ENCODE peak calls at places on chromosome 1, in eight cellular contexts. G is lower lobe of right lung, R is mammary epithelial cell, X is pancreas, M is neural progenitor cell, L is PC-3, N is heart right ventricle, B is bronchial epithelial cell. P is an unnamed sample.

GRCh38 chr1:178774263-178774662 is 49.2 kb downstream of the RALGPS2 start:
- DNase-seq in G (no peak), R (no peak), X (no peak), M (no peak), L (peak; percentile 46), N (no peak), B (peak; percentile 20), P (no peak)

GRCh38 chr1:199357591-199357990 is 669.9 kb upstream of the NR5A2 start:
- DNase-seq in G (no peak), R (no peak), X (no peak), M (no peak), L (no peak), N (no peak), B (no peak), P (no peak)

GRCh38 chr1:100606438-100606837 is 68.5 kb downstream of the GPR88 start:
- DNase-seq in G (no peak), R (peak; percentile 51), X (no peak), M (peak; percentile 58), L (peak; percentile 76), N (peak; percentile 18), B (peak; percentile 51), P (no peak)

GRCh38 chr1:12144969-12145368 is 21.8 kb upstream of the TNFRSF1B start:
- DNase-seq in G (no peak), R (no peak), X (peak; percentile 17), M (no peak), L (no peak), N (no peak), B (no peak), P (no peak)

GRCh38 chr1:29991025-29991424 is 732.4 kb downstream of the MATN1 start:
- DNase-seq in G (no peak), R (peak; percentile 12), X (no peak), M (peak; percentile 64), L (no peak), N (peak; percentile 27), B (no peak), P (no peak)

GRCh38 chr1:3066250-3066711 is 2.7 kb upstream of the PRDM16 start:
- DNase-seq in G (peak; percentile 81), R (no peak), X (peak; percentile 95), M (peak; percentile 68), L (peak; percentile 16), N (peak; percentile 71), B (no peak), P (peak; percentile 64)

GRCh38 chr1:215875236-215875635 is 308.1 kb downstream of the KCTD3 start:
- DNase-seq in G (no peak), R (no peak), X (no peak), M (no peak), L (no peak), N (no peak), B (no peak), P (no peak)

GRCh38 chr1:19110266-19110927 is 99.7 kb downstream of the UBR4 start:
- DNase-seq in G (no peak), R (no peak), X (no peak), M (no peak), L (no peak), N (no peak), B (no peak), P (no peak)

GRCh38 chr1:156684227-156684782 is 7.1 kb upstream of the NES start:
- DNase-seq in G (no peak), R (peak; percentile 96), X (peak; percentile 6), M (no peak), L (peak; percentile 54), N (no peak), B (peak; percentile 98), P (no peak)

GRCh38 chr1:156681196-156681595 is 4.0 kb upstream of the NES start:
- DNase-seq in G (no peak), R (no peak), X (peak; percentile 15), M (no peak), L (no peak), N (no peak), B (no peak), P (no peak)

GRCh38 chr1:156677616-156678596 is 699 bp upstream of the NES start:
- DNase-seq in G (peak; percentile 62), R (peak; percentile 67), X (no peak), M (peak; percentile 90), L (peak; percentile 75), N (peak; percentile 68), B (peak; percentile 47), P (peak; percentile 67)

GRCh38 chr1:156680056-156680455 is 2.8 kb upstream of the NES start:
- DNase-seq in G (no peak), R (no peak), X (no peak), M (no peak), L (no peak), N (no peak), B (no peak), P (no peak)

GRCh38 chr1:156682166-156682890 is 5.1 kb upstream of the NES start:
- DNase-seq in G (no peak), R (no peak), X (peak; percentile 23), M (peak; percentile 48), L (no peak), N (no peak), B (no peak), P (no peak)
- TF ChIP-seq CTCF in G (no peak), R (no peak), X (no peak), M (peak; percentile 23), L (peak; percentile 24), N (no peak), B (peak; percentile 13), P (no peak)

GRCh38 chr1:116289219-116289618 is 83.8 kb upstream of the ATP1A1 start:
- DNase-seq in G (no peak), R (peak; percentile 56), X (no peak), M (no peak), L (peak; percentile 84), N (no peak), B (peak; percentile 63), P (no peak)

GRCh38 chr1:116290085-116290670 is 82.9 kb upstream of the ATP1A1 start:
- DNase-seq in G (no peak), R (peak; percentile 93), X (no peak), M (no peak), L (peak; percentile 92), N (no peak), B (peak; percentile 90), P (no peak)

GRCh38 chr1:116290920-116291465 is 82.1 kb upstream of the ATP1A1 start:
- DNase-seq in G (no peak), R (no peak), X (no peak), M (no peak), L (no peak), N (no peak), B (peak; percentile 8), P (no peak)

GRCh38 chr1:116297495-116298212 is 75.4 kb upstream of the ATP1A1 start:
- DNase-seq in G (no peak), R (no peak), X (no peak), M (no peak), L (no peak), N (no peak), B (no peak), P (no peak)

DNA sequence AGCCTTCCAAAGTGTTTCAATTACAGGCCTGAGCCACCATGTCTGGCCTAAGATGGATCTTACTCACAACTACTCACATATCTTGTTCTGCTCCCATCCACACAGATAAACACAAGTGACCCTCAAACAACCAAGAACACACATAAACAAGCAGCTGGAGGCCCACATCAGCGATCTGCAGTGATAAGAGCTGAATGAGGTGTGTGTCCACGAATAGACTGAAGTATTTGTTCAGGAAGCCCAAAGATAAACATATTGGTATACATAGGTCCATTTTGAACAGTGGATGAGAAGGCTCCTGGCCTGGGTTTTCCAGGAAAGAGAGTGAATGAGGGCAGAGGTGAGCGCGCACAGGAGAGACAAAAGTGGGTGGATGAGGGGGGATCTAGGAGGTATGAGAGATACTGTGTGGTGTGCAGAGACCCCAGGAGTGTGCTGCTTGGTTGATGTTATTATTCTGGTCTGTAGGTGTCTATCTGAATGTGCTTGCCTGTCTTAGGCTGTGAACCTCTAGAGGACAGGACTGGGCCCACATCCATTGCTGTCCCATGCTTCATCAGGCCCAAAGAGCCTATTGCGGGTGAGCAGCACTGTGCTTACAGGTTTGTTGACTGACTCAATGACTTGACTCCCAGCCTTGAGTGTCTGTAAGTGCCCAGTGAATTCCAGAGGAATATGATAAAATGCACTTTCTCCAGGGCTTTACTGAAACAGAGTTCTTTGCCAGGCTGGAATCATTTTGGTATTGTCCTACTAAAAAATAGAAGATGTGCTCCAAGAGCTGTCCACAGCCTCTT is 79.9 kb upstream of the ATP1A1 start:
- DNase-seq in G (no peak), R (no peak), X (no peak), M (no peak), L (no peak), N (no peak), B (no peak), P (no peak)
- TF ChIP-seq CTCF in G (no peak), R (no peak), X (no peak), M (no peak), L (no peak), N (no peak), B (no peak), P (no peak)

GRCh38 chr1:1308756-1309524 is 543 bp downstream of the PUSL1 start:
- DNase-seq in G (peak; percentile 66), R (peak; percentile 39), X (no peak), M (peak; percentile 42), L (peak; percentile 50), N (peak; percentile 42), B (no peak), P (no peak)

GRCh38 chr1:1309525-1310385 is 1.4 kb downstream of the PUSL1 start:
- DNase-seq in G (no peak), R (no peak), X (no peak), M (no peak), L (no peak), N (no peak), B (no peak), P (no peak)

GRCh38 chr1:1311107-1312104 is 3.0 kb downstream of the PUSL1 start:
- DNase-seq in G (no peak), R (no peak), X (no peak), M (no peak), L (no peak), N (no peak), B (no peak), P (no peak)

GRCh38 chr1:1312450-1313314 is 4.3 kb downstream of the PUSL1 start:
- DNase-seq in G (no peak), R (no peak), X (no peak), M (no peak), L (no peak), N (no peak), B (no peak), P (no peak)

GRCh38 chr1:1310476-1311053 is 2.2 kb downstream of the PUSL1 start:
- DNase-seq in G (no peak), R (no peak), X (no peak), M (no peak), L (no peak), N (no peak), B (no peak), P (no peak)
- TF ChIP-seq CTCF in G (no peak), R (no peak), X (no peak), M (no peak), L (no peak), N (no peak), B (no peak), P (no peak)

GRCh38 chr1:201049248-201049831 is 25.8 kb upstream of the KIF21B start:
- DNase-seq in G (no peak), R (no peak), X (no peak), M (no peak), L (no peak), N (no peak), B (no peak), P (no peak)

GRCh38 chr1:201050515-201051277 is 27.2 kb upstream of the KIF21B start:
- DNase-seq in G (no peak), R (no peak), X (no peak), M (no peak), L (no peak), N (no peak), B (no peak), P (no peak)

GRCh38 chr1:201054030-201054635 is 30.6 kb upstream of the KIF21B start:
- DNase-seq in G (no peak), R (no peak), X (peak; percentile 51), M (no peak), L (no peak), N (no peak), B (no peak), P (no peak)

GRCh38 chr1:201051399-201051798 is 27.9 kb upstream of the KIF21B start:
- DNase-seq in G (no peak), R (no peak), X (no peak), M (no peak), L (no peak), N (no peak), B (no peak), P (no peak)

DNA sequence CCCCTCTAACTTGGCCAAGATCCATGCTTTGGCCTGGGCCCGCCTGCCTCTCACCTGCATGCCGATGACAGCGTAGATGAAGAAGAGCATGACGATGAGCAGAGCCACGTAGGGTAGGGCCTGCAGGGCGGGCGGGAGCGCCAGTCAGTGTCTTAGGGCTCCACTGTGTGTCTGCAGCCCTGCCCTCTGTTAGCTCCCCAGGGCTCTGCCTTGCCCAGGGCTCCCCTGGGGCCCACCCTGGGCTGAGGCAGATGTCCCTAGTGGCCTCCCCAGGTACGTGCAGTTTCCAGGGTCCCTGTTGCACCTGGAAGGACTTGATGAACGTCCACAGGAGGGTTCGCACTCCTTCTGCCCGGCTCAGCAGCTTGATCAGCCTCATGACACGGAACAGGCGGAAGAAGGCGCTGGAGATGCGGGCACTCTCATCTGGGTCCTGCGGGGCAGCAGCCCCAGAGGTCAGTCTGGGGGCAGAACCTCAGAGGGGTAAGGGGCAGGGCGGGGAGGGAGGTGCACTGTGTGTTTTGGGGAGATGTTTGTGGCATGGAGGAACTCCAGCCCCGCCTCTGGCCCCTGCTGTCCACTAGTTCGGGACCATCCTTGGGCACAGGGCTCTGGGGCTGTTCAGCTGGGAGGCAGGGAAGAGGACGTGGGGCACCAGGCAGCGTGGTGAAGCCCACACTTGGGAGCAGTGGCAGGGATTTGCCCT is 29.8 kb upstream of the KIF21B start:
- DNase-seq in G (no peak), R (no peak), X (peak; percentile 56), M (no peak), L (peak; percentile 44), N (no peak), B (no peak), P (no peak)
- TF ChIP-seq CTCF in G (no peak), R (no peak), X (no peak), M (peak; percentile 18), L (peak; percentile 59), N (no peak), B (no peak), P (no peak)

P was measured in neural crest cell.